ENCODE peak calls at places on chromosomes 12 and 14, in four cellular contexts. W is GM13977, A is LNCaP clone FGC, Y is Calu3. Q is an unnamed sample.

GRCh38 chr12:108955225-108955835 is 65.5 kb downstream of the SVOP start:
- DNase-seq in W (no peak), A (no peak), Y (no peak), Q (no peak)

GRCh38 chr12:4265280-4265679 is 8.3 kb upstream of the CCND2 start:
- DNase-seq in W (no peak), A (no peak), Y (no peak), Q (no peak)

GRCh38 chr14:86481105-86481504 is 951.2 kb downstream of the FLRT2 start:
- DNase-seq in W (no peak), A (no peak), Y (no peak), Q (no peak)

GRCh38 chr14:100535287-100536131 is 51.7 kb downstream of the BEGAIN start:
- DNase-seq in W (peak), A (no peak), Y (no peak), Q (peak)

GRCh38 chr14:98227000-98227726 is 1044.8 kb downstream of the BCL11B start:
- DNase-seq in W (no peak), A (no peak), Y (no peak), Q (peak)

GRCh38 chr12:121033625-121034349 is 5.3 kb downstream of the OASL start:
- DNase-seq in W (no peak), A (no peak), Y (peak), Q (no peak)

GRCh38 chr12:75781532-75782046 is 250.0 kb downstream of the PHLDA1 start:
- DNase-seq in W (no peak), A (no peak), Y (peak), Q (no peak)

GRCh38 chr14:33404964-33405574 is 466.4 kb downstream of the NPAS3 start:
- DNase-seq in W (no peak), A (no peak), Y (no peak), Q (no peak)

DNA sequence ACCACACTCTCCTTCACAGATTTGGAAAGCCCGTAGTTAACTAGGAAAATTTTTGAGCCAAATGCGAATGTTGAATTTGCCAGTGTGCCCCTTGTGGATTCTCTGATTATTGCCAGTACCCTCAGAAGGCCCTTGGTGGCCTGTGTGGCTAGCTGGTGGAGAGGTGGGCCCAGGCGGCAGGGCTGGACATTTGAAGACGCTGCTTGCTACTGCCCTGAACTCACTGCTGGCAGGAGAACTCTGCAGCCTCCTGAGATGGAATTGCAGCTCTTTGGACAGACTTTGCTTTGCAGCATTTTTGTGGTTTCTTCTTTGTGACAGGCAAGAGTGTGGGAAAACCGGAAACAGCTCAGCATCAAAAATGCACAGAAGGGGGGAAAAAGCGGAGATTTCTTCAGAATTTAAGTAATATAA is 97.6 kb downstream of the TGFB3 start:
- DNase-seq in W (no peak), A (no peak), Y (no peak), Q (no peak)
- TF ChIP-seq CTCF in W (no peak), A (no peak), Y (no peak), Q (no peak)

GRCh38 chr12:131757111-131757510 is 46.2 kb downstream of the SFSWAP start:
- DNase-seq in W (no peak), A (no peak), Y (no peak), Q (no peak)

GRCh38 chr12:131754184-131754583 is 43.3 kb downstream of the SFSWAP start:
- DNase-seq in W (no peak), A (no peak), Y (no peak), Q (no peak)

GRCh38 chr12:131756441-131756840 is 45.6 kb downstream of the SFSWAP start:
- DNase-seq in W (no peak), A (no peak), Y (no peak), Q (no peak)

GRCh38 chr12:131753757-131754156 is 42.9 kb downstream of the SFSWAP start:
- DNase-seq in W (no peak), A (no peak), Y (no peak), Q (no peak)

GRCh38 chr12:131755305-131756113 is 44.6 kb downstream of the SFSWAP start:
- DNase-seq in W (peak), A (no peak), Y (no peak), Q (peak)
- TF ChIP-seq CTCF in W (peak), A (peak), Y (no peak), Q (peak)

DNA sequence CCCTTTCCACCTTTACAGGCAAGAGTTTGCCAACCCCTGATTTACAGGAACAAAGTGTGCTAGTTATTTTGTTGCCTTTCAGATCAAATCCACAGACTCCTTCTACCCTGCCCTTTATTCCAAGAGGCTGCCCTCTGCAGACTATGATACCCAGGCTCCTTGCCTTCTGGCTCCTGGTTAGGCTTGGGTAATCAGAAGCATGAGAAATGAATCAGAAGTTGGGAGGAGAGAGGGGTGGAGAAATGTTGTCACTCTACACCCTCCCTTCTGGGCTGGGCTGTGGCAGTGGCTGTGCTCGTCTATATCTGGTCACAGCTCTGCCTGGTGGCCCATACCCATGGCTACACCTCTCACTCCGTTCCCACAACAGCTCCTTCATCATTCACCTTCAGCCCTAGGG is 204.6 kb upstream of the PLXNC1 start:
- DNase-seq in W (no peak), A (peak), Y (no peak), Q (no peak)
- TF ChIP-seq CTCF in W (no peak), A (no peak), Y (no peak), Q (no peak)

GRCh38 chr14:102785598-102785963 is 8.3 kb downstream of the TRAF3 start:
- DNase-seq in W (no peak), A (no peak), Y (no peak), Q (no peak)
- TF ChIP-seq CTCF in W (peak), A (no peak), Y (no peak), Q (no peak)

GRCh38 chr14:102210421-102211042 is 70.8 kb downstream of the WDR20 start:
- DNase-seq in W (no peak), A (no peak), Y (no peak), Q (no peak)
- TF ChIP-seq CTCF in W (no peak), A (no peak), Y (no peak), Q (no peak)

Q was measured in GM20000.